ENCODE peak calls at places on chromosome 4, in five cellular contexts. M is ascending aorta, X is uterus, Q is A549, V is endothelial cell of umbilical vein. W is an unnamed sample.

GRCh38 chr4:175805863-175806262 is 6.2 kb downstream of the GPM6A start:
- DNase-seq in M (no peak), X (no peak), Q (no peak), V (no peak), W (no peak)

GRCh38 chr4:186570193-186570996 is 15.0 kb upstream of the MTNR1A start:
- DNase-seq in M (no peak), X (no peak), Q (peak; percentile 12), V (no peak), W (no peak)

GRCh38 chr4:128583753-128584712 is 225.5 kb upstream of the JADE1 start:
- DNase-seq in M (no peak), X (no peak), Q (no peak), V (no peak), W (no peak)

GRCh38 chr4:128844931-128845330 is 35.4 kb downstream of the JADE1 start:
- DNase-seq in M (no peak), X (no peak), Q (no peak), V (no peak), W (peak; percentile 68)

GRCh38 chr4:71261633-71262121 is 77.1 kb upstream of the SLC4A4 start:
- DNase-seq in M (no peak), X (no peak), Q (no peak), V (no peak), W (no peak)

GRCh38 chr4:142358656-142359055 is 487.4 kb downstream of the INPP4B start:
- DNase-seq in M (no peak), X (no peak), Q (no peak), V (no peak), W (no peak)

GRCh38 chr4:3202836-3203820 is 45.8 kb upstream of the MSANTD1 start:
- DNase-seq in M (no peak), X (peak; percentile 42), Q (no peak), V (no peak), W (no peak)

GRCh38 chr4:17301869-17302268 is 210.0 kb downstream of the QDPR start:
- DNase-seq in M (no peak), X (no peak), Q (no peak), V (no peak), W (no peak)

GRCh38 chr4:139951051-139951450 is 202.9 kb downstream of the MAML3 start:
- DNase-seq in M (no peak), X (no peak), Q (no peak), V (no peak), W (no peak)

GRCh38 chr4:181946902-181947301 is 296.3 kb upstream of the TENM3 start:
- DNase-seq in M (no peak), X (no peak), Q (no peak), V (no peak), W (no peak)

GRCh38 chr4:37157403-37158167 is 87.0 kb upstream of the NWD2 start:
- DNase-seq in M (no peak), X (no peak), Q (no peak), V (no peak), W (no peak)

GRCh38 chr4:72300126-72300525 is 268.3 kb downstream of the NPFFR2 start:
- DNase-seq in M (no peak), X (no peak), Q (no peak), V (no peak), W (no peak)

GRCh38 chr4:95469617-95470016 is 79.2 kb downstream of the UNC5C start:
- DNase-seq in M (no peak), X (no peak), Q (no peak), V (no peak), W (no peak)

GRCh38 chr4:156781852-156782251 is 189.7 kb downstream of the PDGFC start:
- DNase-seq in M (no peak), X (no peak), Q (peak; percentile 9), V (no peak), W (no peak)

GRCh38 chr4:85967872-85968271 is 392.0 kb downstream of the MAPK10 start:
- DNase-seq in M (no peak), X (no peak), Q (no peak), V (no peak), W (no peak)

GRCh38 chr4:54065282-54066087 is 1.1 kb upstream of the CHIC2 start:
- DNase-seq in M (no peak), X (no peak), Q (no peak), V (peak; percentile 85), W (no peak)
- H3K4me3 ChIP-seq in M (peak overlapping the region; percentile 90), X (peak overlapping the region; percentile 99), Q (peak overlapping the region; percentile 84), V (peak overlapping the region; percentile 80), W (no peak overlapping the region)

GRCh38 chr4:74449571-74450297 is 4.8 kb downstream of the AREG start:
- DNase-seq in M (no peak), X (no peak), Q (peak; percentile 45), V (no peak), W (no peak)
- H3K27ac ChIP-seq in M (no peak overlapping the region), X (no peak overlapping the region), Q (peak overlapping the region; percentile 87), V (no peak overlapping the region), W (no peak overlapping the region)

GRCh38 chr4:67288964-67289363 is 256.3 kb downstream of the CENPC start:
- DNase-seq in M (no peak), X (no peak), Q (peak; percentile 24), V (no peak), W (no peak)
- H3K4me1 ChIP-seq in M (no peaks in the 10 kb centered on the region), X (no peaks in the 10 kb centered on the region), Q (no peaks in the 10 kb centered on the region), V (no peaks in the 10 kb centered on the region), W (no peaks in the 10 kb centered on the region)

GRCh38 chr4:94454405-94454804 is 2.7 kb downstream of the PDLIM5 start:
- DNase-seq in M (no peak), X (no peak), Q (no peak), V (peak; percentile 62), W (no peak)
- H3K4me3 ChIP-seq in M (peak overlapping the region; percentile 94), X (peak overlapping the region; percentile 94), Q (peak overlapping the region; percentile 87), V (peak overlapping the region; percentile 99), W (no peak overlapping the region)

GRCh38 chr4:102473476-102473875 is 27.7 kb upstream of the NFKB1 start:
- DNase-seq in M (no peak), X (no peak), Q (no peak), V (no peak), W (no peak)
- H3K27ac ChIP-seq in M (no peak overlapping the region), X (no peak overlapping the region), Q (no peak overlapping the region), V (no peak overlapping the region), W (no peak overlapping the region)

GRCh38 chr4:112652216-112652615 is 15.3 kb downstream of the LARP7 start:
- DNase-seq in M (no peak), X (no peak), Q (no peak), V (no peak), W (no peak)
- H3K4me1 ChIP-seq in M (no peaks in the 10 kb centered on the region), X (no peaks in the 10 kb centered on the region), Q (no peaks in the 10 kb centered on the region), V (no peaks in the 10 kb centered on the region), W (no peaks in the 10 kb centered on the region)

W was measured in tibial nerve.